ENCODE peak calls at places on chromosome 15, in five cellular contexts. One of them, this sample, is unnamed.

GRCh38 chr15:65072027-65072426 is 4.2 kb upstream of the RASL12 start:
- DNase-seq in AG09309: no peak
- DNase-seq in chondrocyte: no peak
- DNase-seq in AG10803: peak; percentile 47
- DNase-seq in foreskin fibroblast: no peak
- DNase-seq in this sample: no peak

GRCh38 chr15:76393614-76394013 is 57.0 kb downstream of the ISL2 start:
- DNase-seq in AG09309: no peak
- DNase-seq in chondrocyte: no peak
- DNase-seq in AG10803: no peak
- DNase-seq in foreskin fibroblast: no peak
- DNase-seq in this sample: no peak

GRCh38 chr15:58467121-58467721 is 35.4 kb downstream of the LIPC start:
- DNase-seq in AG09309: no peak
- DNase-seq in chondrocyte: no peak
- DNase-seq in AG10803: no peak
- DNase-seq in foreskin fibroblast: no peak
- DNase-seq in this sample: no peak

GRCh38 chr15:74422723-74423442 is 10.9 kb downstream of the SEMA7A start:
- DNase-seq in AG09309: no peak
- DNase-seq in chondrocyte: no peak
- DNase-seq in AG10803: peak; percentile 95
- DNase-seq in foreskin fibroblast: peak; percentile 96
- DNase-seq in this sample: no peak

GRCh38 chr15:71551566-71551965 is 258.8 kb upstream of the NR2E3 start:
- DNase-seq in AG09309: no peak
- DNase-seq in chondrocyte: no peak
- DNase-seq in AG10803: no peak
- DNase-seq in foreskin fibroblast: no peak
- DNase-seq in this sample: no peak

GRCh38 chr15:72216079-72216478 is 14.9 kb downstream of the PKM start:
- DNase-seq in AG09309: no peak
- DNase-seq in chondrocyte: no peak
- DNase-seq in AG10803: no peak
- DNase-seq in foreskin fibroblast: no peak
- DNase-seq in this sample: no peak

GRCh38 chr15:96325579-96326331 is 4.7 kb upstream of the NR2F2 start:
- DNase-seq in AG09309: no peak
- DNase-seq in chondrocyte: no peak
- DNase-seq in AG10803: no peak
- DNase-seq in foreskin fibroblast: peak; percentile 65
- DNase-seq in this sample: no peak

GRCh38 chr15:72198410-72199270 is 1.1 kb upstream of the GRAMD2A start:
- DNase-seq in AG09309: no peak
- DNase-seq in chondrocyte: no peak
- DNase-seq in AG10803: no peak
- DNase-seq in foreskin fibroblast: no peak
- DNase-seq in this sample: no peak

GRCh38 chr15:70795311-70795665 is 31.9 kb upstream of the UACA start:
- DNase-seq in AG09309: peak; percentile 84
- DNase-seq in chondrocyte: no peak
- DNase-seq in AG10803: peak; percentile 93
- DNase-seq in foreskin fibroblast: peak; percentile 92
- DNase-seq in this sample: no peak

GRCh38 chr15:54304321-54304720 is 326.1 kb downstream of the UNC13C start:
- DNase-seq in AG09309: no peak
- DNase-seq in chondrocyte: no peak
- DNase-seq in AG10803: no peak
- DNase-seq in foreskin fibroblast: no peak
- DNase-seq in this sample: no peak

GRCh38 chr15:77118787-77119410 is 48.0 kb upstream of the TSPAN3 start:
- DNase-seq in AG09309: peak; percentile 52
- DNase-seq in chondrocyte: no peak
- DNase-seq in AG10803: peak; percentile 80
- DNase-seq in foreskin fibroblast: peak; percentile 81
- DNase-seq in this sample: no peak

GRCh38 chr15:67783303-67783702 is 42.0 kb upstream of the SKOR1 start:
- DNase-seq in AG09309: no peak
- DNase-seq in chondrocyte: no peak
- DNase-seq in AG10803: no peak
- DNase-seq in foreskin fibroblast: no peak
- DNase-seq in this sample: no peak

GRCh38 chr15:75195766-75196241 is 5.9 kb upstream of the C15orf39 start:
- DNase-seq in AG09309: no peak
- DNase-seq in chondrocyte: no peak
- DNase-seq in AG10803: no peak
- DNase-seq in foreskin fibroblast: no peak
- DNase-seq in this sample: no peak

GRCh38 chr15:67082007-67082536 is 16.7 kb downstream of the SMAD3 start:
- DNase-seq in AG09309: no peak
- DNase-seq in chondrocyte: no peak
- DNase-seq in AG10803: no peak
- DNase-seq in foreskin fibroblast: no peak
- DNase-seq in this sample: no peak

GRCh38 chr15:74983725-74984231 is 11.6 kb upstream of the SCAMP5 start:
- DNase-seq in AG09309: no peak
- DNase-seq in chondrocyte: no peak
- DNase-seq in AG10803: no peak
- DNase-seq in foreskin fibroblast: peak; percentile 28
- DNase-seq in this sample: no peak

GRCh38 chr15:50798684-50799083 is 33.2 kb upstream of the SPPL2A start:
- DNase-seq in AG09309: no peak
- DNase-seq in chondrocyte: no peak
- DNase-seq in AG10803: no peak
- DNase-seq in foreskin fibroblast: peak; percentile 19
- DNase-seq in this sample: no peak

GRCh38 chr15:96285306-96285705 is 45.2 kb upstream of the NR2F2 start:
- DNase-seq in AG09309: peak; percentile 81
- DNase-seq in chondrocyte: no peak
- DNase-seq in AG10803: peak; percentile 70
- DNase-seq in foreskin fibroblast: peak; percentile 95
- DNase-seq in this sample: no peak

GRCh38 chr15:44087578-44088190 is 107.4 kb downstream of the FRMD5 start:
- DNase-seq in AG09309: peak; percentile 75
- DNase-seq in chondrocyte: no peak
- DNase-seq in AG10803: peak; percentile 91
- DNase-seq in foreskin fibroblast: peak; percentile 87
- DNase-seq in this sample: no peak

GRCh38 chr15:25770618-25771369 is 92.3 kb downstream of the ATP10A start:
- DNase-seq in AG09309: no peak
- DNase-seq in chondrocyte: no peak
- DNase-seq in AG10803: no peak
- DNase-seq in foreskin fibroblast: no peak
- DNase-seq in this sample: no peak

GRCh38 chr15:79970921-79971434 is at the start of gene BCL2A1:
- DNase-seq in AG09309: peak; percentile 61
- DNase-seq in chondrocyte: no peak
- DNase-seq in AG10803: peak; percentile 83
- DNase-seq in foreskin fibroblast: peak; percentile 75
- DNase-seq in this sample: no peak

GRCh38 chr15:69636516-69636915 is 183.9 kb downstream of the RPLP1 start:
- DNase-seq in AG09309: no peak
- DNase-seq in chondrocyte: no peak
- DNase-seq in AG10803: no peak
- DNase-seq in foreskin fibroblast: no peak
- DNase-seq in this sample: no peak

GRCh38 chr15:63521405-63522142 is 17.2 kb downstream of the USP3 start:
- DNase-seq in AG09309: no peak
- DNase-seq in chondrocyte: no peak
- DNase-seq in AG10803: peak; percentile 84
- DNase-seq in foreskin fibroblast: peak; percentile 56
- DNase-seq in this sample: no peak

GRCh38 chr15:31263751-31264533 is 62.7 kb upstream of the KLF13 start:
- DNase-seq in AG09309: no peak
- DNase-seq in chondrocyte: peak; percentile 81
- DNase-seq in AG10803: no peak
- DNase-seq in foreskin fibroblast: no peak
- DNase-seq in this sample: no peak

GRCh38 chr15:48459571-48460461 is 128.6 kb downstream of the DUT start:
- DNase-seq in AG09309: peak; percentile 90
- DNase-seq in chondrocyte: no peak
- DNase-seq in AG10803: peak; percentile 96
- DNase-seq in foreskin fibroblast: peak; percentile 80
- DNase-seq in this sample: no peak

GRCh38 chr15:97483232-97483631 is 477.3 kb upstream of the ARRDC4 start:
- DNase-seq in AG09309: no peak
- DNase-seq in chondrocyte: no peak
- DNase-seq in AG10803: no peak
- DNase-seq in foreskin fibroblast: no peak
- DNase-seq in this sample: no peak

GRCh38 chr15:58538225-58538731 is 106.5 kb downstream of the LIPC start:
- DNase-seq in AG09309: no peak
- DNase-seq in chondrocyte: no peak
- DNase-seq in AG10803: no peak
- DNase-seq in foreskin fibroblast: no peak
- DNase-seq in this sample: no peak

GRCh38 chr15:38612159-38612863 is 47.7 kb upstream of the RASGRP1 start:
- DNase-seq in AG09309: no peak
- DNase-seq in chondrocyte: no peak
- DNase-seq in AG10803: no peak
- DNase-seq in foreskin fibroblast: no peak
- DNase-seq in this sample: no peak

GRCh38 chr15:36334059-36334458 is 245.4 kb upstream of the CDIN1 start:
- DNase-seq in AG09309: peak; percentile 8
- DNase-seq in chondrocyte: no peak
- DNase-seq in AG10803: peak; percentile 43
- DNase-seq in foreskin fibroblast: peak; percentile 55
- DNase-seq in this sample: no peak

GRCh38 chr15:25701716-25702465 is 161.2 kb downstream of the ATP10A start:
- DNase-seq in AG09309: no peak
- DNase-seq in chondrocyte: peak; percentile 58
- DNase-seq in AG10803: no peak
- DNase-seq in foreskin fibroblast: no peak
- DNase-seq in this sample: no peak

GRCh38 chr15:81877533-81878227 is 168.1 kb downstream of the MEX3B start:
- DNase-seq in AG09309: no peak
- DNase-seq in chondrocyte: no peak
- DNase-seq in AG10803: no peak
- DNase-seq in foreskin fibroblast: peak; percentile 14
- DNase-seq in this sample: no peak

GRCh38 chr15:69154684-69155083 is 5.8 kb upstream of the GLCE start:
- DNase-seq in AG09309: peak; percentile 10
- DNase-seq in chondrocyte: no peak
- DNase-seq in AG10803: peak; percentile 81
- DNase-seq in foreskin fibroblast: peak; percentile 85
- DNase-seq in this sample: no peak

GRCh38 chr15:69524850-69525249 is 72.2 kb downstream of the RPLP1 start:
- DNase-seq in AG09309: no peak
- DNase-seq in chondrocyte: no peak
- DNase-seq in AG10803: no peak
- DNase-seq in foreskin fibroblast: no peak
- DNase-seq in this sample: no peak

GRCh38 chr15:99385865-99386264 is 134.6 kb downstream of the LRRC28 start:
- DNase-seq in AG09309: no peak
- DNase-seq in chondrocyte: no peak
- DNase-seq in AG10803: peak; percentile 48
- DNase-seq in foreskin fibroblast: peak; percentile 62
- DNase-seq in this sample: no peak
- TF ChIP-seq CTCF in AG09309: no peak
- TF ChIP-seq CTCF in chondrocyte: peak; percentile 11
- TF ChIP-seq CTCF in AG10803: no peak
- TF ChIP-seq CTCF in foreskin fibroblast: no peak
- TF ChIP-seq CTCF in this sample: no peak

GRCh38 chr15:56886878-56887781 is 31.3 kb upstream of the TCF12 start:
- DNase-seq in AG09309: peak; percentile 89
- DNase-seq in chondrocyte: peak; percentile 97
- DNase-seq in AG10803: peak; percentile 98
- DNase-seq in foreskin fibroblast: peak; percentile 99
- DNase-seq in this sample: peak; percentile 90
- TF ChIP-seq CTCF in AG09309: peak; percentile 6
- TF ChIP-seq CTCF in chondrocyte: peak; percentile 56
- TF ChIP-seq CTCF in AG10803: peak; percentile 24
- TF ChIP-seq CTCF in foreskin fibroblast: no peak
- TF ChIP-seq CTCF in this sample: no peak

DNA sequence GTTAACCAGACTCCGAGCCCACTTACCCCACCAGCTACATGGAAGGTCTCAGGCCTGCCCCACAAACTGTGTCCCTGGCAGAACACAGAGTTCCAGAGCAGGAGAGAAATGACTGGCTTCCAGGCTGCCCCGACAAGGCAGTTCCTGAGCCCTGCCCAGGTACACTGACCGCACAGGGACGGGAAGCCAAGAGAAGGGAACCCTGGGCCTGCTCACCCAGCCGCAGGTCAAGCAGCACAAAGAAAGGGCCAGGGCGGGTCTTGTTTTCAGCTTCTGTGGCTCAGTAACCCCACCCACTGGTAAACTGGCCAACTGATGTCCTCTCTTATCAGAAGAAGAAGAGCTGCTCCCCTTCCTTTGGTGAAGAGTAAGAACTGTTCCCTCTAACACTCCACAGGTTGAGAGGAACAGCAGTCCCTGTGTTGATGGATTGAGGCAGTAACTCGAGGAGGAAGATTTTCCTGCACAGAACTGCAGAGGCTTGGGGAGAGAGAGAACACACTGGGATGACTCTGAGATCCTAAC is 68.4 kb downstream of the CRTC3 start:
- DNase-seq in AG09309: no peak
- DNase-seq in chondrocyte: no peak
- DNase-seq in AG10803: peak; percentile 6
- DNase-seq in foreskin fibroblast: peak; percentile 44
- DNase-seq in this sample: no peak
- TF ChIP-seq CTCF in AG09309: no peak
- TF ChIP-seq CTCF in chondrocyte: no peak
- TF ChIP-seq CTCF in AG10803: no peak
- TF ChIP-seq CTCF in foreskin fibroblast: peak; percentile 7
- TF ChIP-seq CTCF in this sample: no peak

GRCh38 chr15:60672400-60672799 is 193.5 kb upstream of the ICE2 start:
- DNase-seq in AG09309: no peak
- DNase-seq in chondrocyte: no peak
- DNase-seq in AG10803: no peak
- DNase-seq in foreskin fibroblast: no peak
- DNase-seq in this sample: no peak
- TF ChIP-seq CTCF in AG09309: no peak
- TF ChIP-seq CTCF in chondrocyte: no peak
- TF ChIP-seq CTCF in AG10803: no peak
- TF ChIP-seq CTCF in foreskin fibroblast: no peak
- TF ChIP-seq CTCF in this sample: no peak

This sample was measured in endothelial cell.